ENCODE peak calls at places on chromosomes 5 and 9, in four cellular contexts. Y, D, R and U are unnamed samples.

GRCh38 chr9:129014124-129014523 is 14.0 kb downstream of the SH3GLB2 start:
- DNase-seq in Y (no peak), D (no peak), R (no peak), U (no peak)

GRCh38 chr9:134869554-134870310 is 10.9 kb upstream of the FCN2 start:
- DNase-seq in Y (no peak), D (no peak), R (no peak), U (no peak)

GRCh38 chr9:72424131-72424530 is 59.1 kb upstream of the ZFAND5 start:
- DNase-seq in Y (no peak), D (no peak), R (no peak), U (no peak)

GRCh38 chr5:94777163-94777885 is 158.9 kb downstream of the SLF1 start:
- DNase-seq in Y (no peak), D (peak), R (no peak), U (peak)

GRCh38 chr5:34622046-34622435 is 34.1 kb upstream of the RAI14 start:
- DNase-seq in Y (no peak), D (no peak), R (no peak), U (no peak)

GRCh38 chr5:124474821-124475220 is 271.6 kb downstream of the ZNF608 start:
- DNase-seq in Y (no peak), D (no peak), R (no peak), U (no peak)

GRCh38 chr9:90998573-90998972 is 197.0 kb downstream of the SYK start:
- DNase-seq in Y (no peak), D (no peak), R (no peak), U (no peak)

GRCh38 chr5:2997179-2997578 is 245.7 kb upstream of the IRX2 start:
- DNase-seq in Y (no peak), D (no peak), R (no peak), U (no peak)

GRCh38 chr9:95626885-95627558 is 110.3 kb upstream of the PTCH1 start:
- DNase-seq in Y (no peak), D (no peak), R (no peak), U (no peak)

GRCh38 chr9:89854715-89855475 is 250.1 kb downstream of the GADD45G start:
- DNase-seq in Y (no peak), D (no peak), R (no peak), U (no peak)

GRCh38 chr5:72018158-72018803 is 89.0 kb upstream of the MAP1B start:
- DNase-seq in Y (peak), D (peak), R (peak), U (peak)
- TF ChIP-seq FOXM1 in Y (no peak), D (no peak), R (no peak), U (no peak)

GRCh38 chr5:82019342-82020138 is 47.7 kb downstream of the ATG10 start:
- DNase-seq in Y (no peak), D (no peak), R (no peak), U (no peak)

GRCh38 chr5:82022499-82022898 is 50.7 kb downstream of the ATG10 start:
- DNase-seq in Y (no peak), D (no peak), R (no peak), U (no peak)

GRCh38 chr5:82023530-82024095 is 51.8 kb downstream of the ATG10 start:
- DNase-seq in Y (no peak), D (no peak), R (no peak), U (no peak)

GRCh38 chr5:82018462-82018861 is 46.6 kb downstream of the ATG10 start:
- DNase-seq in Y (no peak), D (no peak), R (peak), U (no peak)
- TF ChIP-seq FOXM1 in Y (no peak), D (no peak), R (no peak), U (no peak)

GRCh38 chr5:131405674-131406073 is 141.8 kb downstream of the CDC42SE2 start:
- DNase-seq in Y (no peak), D (no peak), R (no peak), U (no peak)
- TF ChIP-seq FOXM1 in Y (no peak), D (no peak), R (no peak), U (no peak)

GRCh38 chr5:77083088-77083487 is 4.0 kb downstream of the ZBED3 start:
- DNase-seq in Y (no peak), D (no peak), R (no peak), U (no peak)
- TF ChIP-seq FOXM1 in Y (no peak), D (no peak), R (no peak), U (no peak)

GRCh38 chr5:172840077-172840777 is 6.2 kb downstream of the ERGIC1 start:
- DNase-seq in Y (no peak), D (no peak), R (no peak), U (no peak)

GRCh38 chr5:172838151-172838875 is 4.3 kb downstream of the ERGIC1 start:
- DNase-seq in Y (no peak), D (no peak), R (no peak), U (no peak)

GRCh38 chr5:172835246-172836030 is 1.4 kb downstream of the ERGIC1 start:
- DNase-seq in Y (no peak), D (no peak), R (no peak), U (no peak)

GRCh38 chr5:172839669-172840068 is 5.6 kb downstream of the ERGIC1 start:
- DNase-seq in Y (no peak), D (no peak), R (no peak), U (no peak)

DNA sequence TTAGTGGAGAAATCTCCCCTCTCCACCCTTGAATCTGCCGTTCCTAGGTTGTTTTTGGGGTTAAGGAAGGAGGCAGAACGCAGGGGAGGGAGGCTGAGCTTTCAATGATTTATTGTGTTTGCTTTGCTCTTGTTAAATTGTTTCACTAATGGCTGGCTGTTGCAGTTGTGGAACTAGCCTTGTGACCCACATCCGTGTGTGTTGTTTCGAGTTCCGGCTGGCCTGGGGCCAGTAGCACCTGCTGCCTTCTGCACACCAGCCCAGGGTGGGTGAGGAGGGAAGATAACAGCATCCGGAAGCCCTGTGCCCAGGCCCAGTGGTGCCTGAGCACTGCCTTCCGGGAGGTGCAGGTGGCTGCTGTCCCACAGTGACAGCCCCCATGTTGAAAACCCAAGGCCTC is 3.6 kb downstream of the ERGIC1 start:
- DNase-seq in Y (peak), D (no peak), R (no peak), U (no peak)
- TF ChIP-seq FOXM1 in Y (no peak), D (no peak), R (no peak), U (no peak)